ENCODE peak calls at places on chromosomes 5 and 9, in five cellular contexts. B is adipocyte, A is upper lobe of right lung, L is small intestine, J is OCI-LY7. C is an unnamed sample.
A peak's percentile ranks its signal among the peaks of the same experiment; 100 is the strongest.

GRCh38 chr5:67400752-67401151 is 204.2 kb upstream of the CD180 start:
- DNase-seq in L (no peak), J (no peak), A (no peak), B (peak; percentile 33), C (no peak)

GRCh38 chr9:69122086-69122390 is 52.0 kb upstream of the TJP2 start:
- DNase-seq in A (peak; percentile 89), B (peak; percentile 90), L (peak; percentile 76), J (no peak), C (no peak)

GRCh38 chr5:107672212-107673105 is 1.7 kb upstream of the EFNA5 start:
- DNase-seq in A (peak; percentile 91), B (peak; percentile 97), J (peak; percentile 67), L (peak; percentile 81), C (no peak)

GRCh38 chr5:33806736-33807442 is 84.9 kb downstream of the ADAMTS12 start:
- DNase-seq in J (no peak), L (peak; percentile 9), A (no peak), B (peak; percentile 64), C (no peak)

GRCh38 chr5:178058321-178059012 is 54.9 kb upstream of the N4BP3 start:
- DNase-seq in B (no peak), J (no peak), L (no peak), A (no peak), C (no peak)

GRCh38 chr9:101737705-101738565 is 512 bp downstream of the GRIN3A start:
- DNase-seq in B (peak; percentile 15), J (no peak), L (no peak), A (peak; percentile 61), C (no peak)

GRCh38 chr9:4223434-4223833 is 76.4 kb downstream of the GLIS3 start:
- DNase-seq in A (no peak), L (no peak), B (no peak), J (no peak), C (no peak)

GRCh38 chr5:112720576-112720975 is 17.1 kb upstream of the APC start:
- DNase-seq in J (no peak), A (no peak), B (no peak), L (no peak), C (no peak)

GRCh38 chr5:16238018-16238417 is 58.4 kb upstream of the MARCHF11 start:
- DNase-seq in J (no peak), L (no peak), B (no peak), A (no peak), C (no peak)

GRCh38 chr9:69981686-69982450 is 61.8 kb upstream of the MAMDC2 start:
- DNase-seq in B (peak; percentile 26), L (no peak), A (no peak), J (no peak), C (peak; percentile 72)

GRCh38 chr9:121636411-121636865 is 15.0 kb upstream of the DAB2IP start:
- DNase-seq in J (no peak), L (no peak), B (peak; percentile 16), A (no peak), C (no peak)

GRCh38 chr9:113244556-113244955 is 23.2 kb downstream of the SLC31A1 start:
- DNase-seq in J (no peak), L (no peak), B (no peak), A (no peak), C (no peak)

GRCh38 chr9:114028646-114029045 is 49.5 kb downstream of the AMBP start:
- DNase-seq in L (no peak), A (no peak), B (no peak), J (no peak), C (no peak)

GRCh38 chr5:150484964-150485769 is 22.8 kb upstream of the NDST1 start:
- DNase-seq in A (no peak), J (no peak), L (no peak), B (no peak), C (no peak)

GRCh38 chr5:120457839-120458507 is 6.1 kb upstream of the PRR16 start:
- DNase-seq in J (peak; percentile 90), L (peak; percentile 73), A (peak; percentile 84), B (peak; percentile 72), C (peak; percentile 19)

GRCh38 chr5:107813559-107813958 is 142.8 kb upstream of the EFNA5 start:
- DNase-seq in J (no peak), L (no peak), B (no peak), A (no peak), C (no peak)

GRCh38 chr9:8268881-8269280 is 469.3 kb upstream of the DMAC1 start:
- DNase-seq in L (no peak), A (no peak), J (no peak), B (no peak), C (no peak)

GRCh38 chr5:95631991-95632675 is 12.2 kb downstream of the GPR150 start:
- DNase-seq in J (peak; percentile 68), A (no peak), B (peak; percentile 29), L (peak; percentile 29), C (peak; percentile 63)

GRCh38 chr5:131221888-131222287 is 42.0 kb upstream of the CDC42SE2 start:
- DNase-seq in L (no peak), J (no peak), A (no peak), B (peak; percentile 28), C (no peak)

GRCh38 chr9:115847245-115847644 is 306.3 kb upstream of the PAPPA start:
- DNase-seq in J (no peak), L (no peak), B (peak; percentile 65), A (no peak), C (no peak)

GRCh38 chr9:77291714-77292113 is 114.4 kb downstream of the VPS13A start:
- DNase-seq in A (no peak), B (peak; percentile 52), L (peak; percentile 29), J (peak; percentile 2), C (peak; percentile 12)

GRCh38 chr5:144812770-144813169 is 642.1 kb downstream of the KCTD16 start:
- DNase-seq in L (no peak), A (no peak), J (no peak), B (peak; percentile 97), C (no peak)

GRCh38 chr5:52705720-52706119 is 82.0 kb upstream of the ITGA1 start:
- DNase-seq in L (no peak), J (no peak), B (no peak), A (no peak), C (peak; percentile 77)

GRCh38 chr5:1736889-1737711 is 62.5 kb downstream of the MRPL36 start:
- DNase-seq in J (no peak), L (no peak), A (peak; percentile 57), B (no peak), C (no peak)

GRCh38 chr9:764986-765385 is 76.5 kb upstream of the DMRT1 start:
- DNase-seq in B (no peak), A (no peak), J (no peak), L (no peak), C (no peak)

GRCh38 chr5:144004146-144004545 is 166.3 kb downstream of the YIPF5 start:
- DNase-seq in B (peak; percentile 17), L (no peak), A (no peak), J (no peak), C (no peak)

DNA sequence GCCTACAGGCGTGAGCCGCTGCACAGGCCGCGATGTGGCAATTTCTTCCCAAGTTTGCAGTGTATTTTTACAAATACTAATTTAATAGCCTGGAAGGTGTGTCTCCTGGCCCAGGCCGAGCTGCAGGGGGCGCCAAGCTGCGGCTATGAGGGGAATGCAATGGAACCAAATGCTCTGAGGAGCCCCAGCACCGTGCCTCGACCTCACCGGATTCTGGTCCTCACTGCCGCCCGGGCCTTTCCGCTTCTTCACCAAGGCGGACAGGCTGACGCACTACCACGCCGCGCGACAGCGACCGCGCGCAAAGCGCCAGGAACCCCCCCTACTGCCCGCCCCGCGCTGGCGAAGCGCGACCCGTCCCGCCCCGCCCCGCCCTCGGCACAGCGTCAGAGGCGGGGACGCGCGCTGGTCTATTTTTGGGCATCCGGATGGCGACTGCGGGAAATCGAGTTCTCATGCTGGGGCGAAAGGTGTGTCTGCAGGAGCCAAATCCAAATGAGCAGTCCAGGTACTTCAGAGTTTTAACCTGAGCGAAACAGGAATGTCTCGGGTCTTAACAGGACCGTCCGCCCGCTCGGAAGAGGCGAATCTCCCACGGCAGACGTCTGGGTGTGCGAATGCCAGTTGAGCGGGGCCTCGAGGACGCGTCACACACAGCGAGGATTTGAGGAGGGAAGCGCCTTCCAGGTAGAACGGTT is 31.7 kb upstream of the PRXL2C start:
- DNase-seq in A (peak; percentile 94), B (peak; percentile 87), J (peak; percentile 60), L (peak; percentile 50), C (no peak)
- H3K4me3 ChIP-seq in A (peak overlapping the region; percentile 64), B (peak overlapping the region; percentile 87), J (peak overlapping the region; percentile 55), L (peak overlapping the region; percentile 36), C (no peak overlapping the region)

DNA sequence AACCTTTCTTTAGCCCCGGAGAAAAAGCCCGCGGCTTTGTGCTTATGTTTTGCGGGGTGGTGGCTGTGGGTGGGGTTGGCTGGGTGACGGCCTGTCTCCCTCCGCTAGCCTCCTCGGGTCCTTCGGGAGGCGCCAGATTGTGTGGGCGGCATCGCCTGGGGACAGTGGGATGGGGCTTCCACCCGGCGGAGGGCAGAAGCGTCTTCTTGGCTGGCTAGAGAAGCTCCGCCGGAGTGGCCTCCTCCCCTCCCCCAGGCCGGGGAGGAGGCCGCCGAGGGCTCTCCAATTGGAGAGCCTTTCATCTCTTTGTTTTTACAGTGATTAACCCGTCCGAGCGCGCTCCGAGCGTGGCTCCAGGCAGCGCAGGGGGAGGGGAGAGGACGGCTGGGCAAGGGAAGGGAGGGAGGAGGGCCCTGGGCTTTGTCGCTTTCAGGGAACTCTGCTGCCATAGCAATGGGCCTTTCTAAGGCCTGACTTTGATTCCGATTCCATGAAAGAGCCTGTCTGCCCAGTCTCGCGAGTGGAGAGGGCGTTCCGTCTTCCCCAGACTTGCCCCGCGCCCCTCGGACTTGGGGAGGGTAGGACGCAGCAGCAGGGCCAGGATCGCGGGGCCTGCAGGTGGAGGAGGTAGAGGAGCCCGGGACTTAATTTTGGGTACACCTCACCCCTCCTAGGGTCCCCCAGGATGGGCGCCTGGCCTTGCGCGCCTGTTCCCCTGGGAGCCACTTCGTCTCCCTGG is 36.7 kb upstream of the TIFAB start:
- DNase-seq in A (no peak), B (peak; percentile 85), L (no peak), J (no peak), C (no peak)
- H3K4me3 ChIP-seq in A (peak overlapping the region; percentile 34), B (peak overlapping the region; percentile 66), L (no peak overlapping the region), J (no peak overlapping the region), C (no peak overlapping the region)

GRCh38 chr5:10756539-10756938 is 4.5 kb downstream of the DAP start:
- DNase-seq in J (no peak), B (peak; percentile 69), A (no peak), L (no peak), C (no peak)

GRCh38 chr5:10760976-10761841 is at the start of gene DAP:
- DNase-seq in J (peak; percentile 95), L (peak; percentile 84), A (peak; percentile 93), B (peak; percentile 93), C (peak; percentile 82)

GRCh38 chr5:10757043-10757442 is 4.0 kb downstream of the DAP start:
- DNase-seq in A (no peak), B (no peak), L (no peak), J (no peak), C (no peak)

GRCh38 chr5:10760033-10760975 is 730 bp downstream of the DAP start:
- DNase-seq in J (peak; percentile 69), B (peak; percentile 83), L (peak; percentile 89), A (peak; percentile 79), C (no peak)

DNA sequence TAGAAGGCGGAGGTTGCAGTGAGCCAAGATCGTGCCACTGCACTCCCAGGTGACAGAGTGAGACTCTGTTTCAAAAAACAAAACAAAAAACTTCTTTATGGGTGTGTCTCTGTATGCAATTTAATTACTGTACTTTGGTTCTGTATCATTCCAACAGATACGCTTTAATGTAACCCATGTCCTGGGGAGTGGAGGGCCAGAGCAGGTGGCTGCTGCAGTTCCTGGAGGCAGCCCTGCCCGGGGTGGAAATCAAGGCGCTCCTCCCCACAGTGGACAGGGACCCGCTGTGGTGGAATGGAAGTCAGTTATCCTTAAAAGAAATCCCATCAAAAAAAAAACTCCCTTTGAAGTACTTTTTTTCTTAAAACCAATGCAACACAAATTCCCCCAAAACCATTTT is 1.9 kb downstream of the DAP start:
- DNase-seq in B (no peak), J (no peak), L (peak; percentile 87), A (no peak), C (no peak)
- H3K4me3 ChIP-seq in B (no peak overlapping the region), J (peak overlapping the region; percentile 85), L (peak overlapping the region; percentile 98), A (no peak overlapping the region), C (no peak overlapping the region)

GRCh38 chr5:158434749-158435148 is 575.8 kb upstream of the CLINT1 start:
- DNase-seq in L (no peak), J (no peak), A (no peak), B (no peak), C (no peak)
- H3K4me3 ChIP-seq in L (no peak overlapping the region), J (no peak overlapping the region), A (no peak overlapping the region), B (no peak overlapping the region), C (peak overlapping the region; percentile 2)

C was measured in Jurkat, Clone E6-1.